ENCODE peak calls at places on chromosomes 6 and 20, in ten cellular contexts. One of them, this sample, is unnamed.
A peak's percentile ranks its signal among the peaks of the same experiment; 100 is the strongest.

GRCh38 chr6:29142349-29142748 is 28.4 kb upstream of the OR2J2 start:
- DNase-seq in A549: no peak
- DNase-seq in hepatocyte: no peak
- DNase-seq in chondrocyte: no peak
- DNase-seq in effector memory CD4-positive, alpha-beta T cell: no peak
- DNase-seq in neuronal stem cell: no peak
- DNase-seq in T-helper 9 cell: no peak
- DNase-seq in Karpas-422: no peak
- DNase-seq in stimulated activated CD4-positive, alpha-beta T cell treated with anti-CD3 and anti-CD28 coated beads, Interleukin-1b, Interleukin-23, amount 100 ng/mL, for 1 hour: no peak
- DNase-seq in caudate nucleus: no peak
- DNase-seq in this sample: no peak

GRCh38 chr6:162184465-162184864 is 543.1 kb downstream of the PRKN start:
- DNase-seq in hepatocyte: no peak
- DNase-seq in caudate nucleus: no peak
- DNase-seq in chondrocyte: no peak
- DNase-seq in Karpas-422: no peak
- DNase-seq in neuronal stem cell: no peak
- DNase-seq in T-helper 9 cell: no peak
- DNase-seq in stimulated activated CD4-positive, alpha-beta T cell treated with anti-CD3 and anti-CD28 coated beads, Interleukin-1b, Interleukin-23, amount 100 ng/mL, for 1 hour: no peak
- DNase-seq in effector memory CD4-positive, alpha-beta T cell: no peak
- DNase-seq in A549: no peak
- DNase-seq in this sample: no peak

GRCh38 chr6:156828280-156828703 is 51.1 kb downstream of the ARID1B start:
- DNase-seq in neuronal stem cell: no peak
- DNase-seq in effector memory CD4-positive, alpha-beta T cell: no peak
- DNase-seq in chondrocyte: no peak
- DNase-seq in stimulated activated CD4-positive, alpha-beta T cell treated with anti-CD3 and anti-CD28 coated beads, Interleukin-1b, Interleukin-23, amount 100 ng/mL, for 1 hour: no peak
- DNase-seq in Karpas-422: no peak
- DNase-seq in caudate nucleus: no peak
- DNase-seq in A549: peak; percentile 62
- DNase-seq in hepatocyte: peak; percentile 30
- DNase-seq in T-helper 9 cell: no peak
- DNase-seq in this sample: no peak

GRCh38 chr20:12049125-12049524 is 131.4 kb downstream of the BTBD3 start:
- DNase-seq in stimulated activated CD4-positive, alpha-beta T cell treated with anti-CD3 and anti-CD28 coated beads, Interleukin-1b, Interleukin-23, amount 100 ng/mL, for 1 hour: no peak
- DNase-seq in hepatocyte: no peak
- DNase-seq in neuronal stem cell: no peak
- DNase-seq in T-helper 9 cell: no peak
- DNase-seq in caudate nucleus: no peak
- DNase-seq in chondrocyte: no peak
- DNase-seq in Karpas-422: no peak
- DNase-seq in effector memory CD4-positive, alpha-beta T cell: no peak
- DNase-seq in A549: no peak
- DNase-seq in this sample: no peak

GRCh38 chr20:62039738-62040137 is 25.9 kb downstream of the TAF4 start:
- DNase-seq in Karpas-422: peak; percentile 93
- DNase-seq in stimulated activated CD4-positive, alpha-beta T cell treated with anti-CD3 and anti-CD28 coated beads, Interleukin-1b, Interleukin-23, amount 100 ng/mL, for 1 hour: no peak
- DNase-seq in effector memory CD4-positive, alpha-beta T cell: no peak
- DNase-seq in A549: no peak
- DNase-seq in chondrocyte: no peak
- DNase-seq in caudate nucleus: no peak
- DNase-seq in T-helper 9 cell: no peak
- DNase-seq in neuronal stem cell: no peak
- DNase-seq in hepatocyte: no peak
- DNase-seq in this sample: no peak

GRCh38 chr20:57770852-57771746 is 61.3 kb upstream of the PMEPA1 start:
- DNase-seq in T-helper 9 cell: no peak
- DNase-seq in hepatocyte: no peak
- DNase-seq in A549: no peak
- DNase-seq in Karpas-422: no peak
- DNase-seq in effector memory CD4-positive, alpha-beta T cell: no peak
- DNase-seq in neuronal stem cell: no peak
- DNase-seq in caudate nucleus: no peak
- DNase-seq in stimulated activated CD4-positive, alpha-beta T cell treated with anti-CD3 and anti-CD28 coated beads, Interleukin-1b, Interleukin-23, amount 100 ng/mL, for 1 hour: no peak
- DNase-seq in chondrocyte: peak; percentile 83
- DNase-seq in this sample: no peak

GRCh38 chr6:142885182-142885867 is 59.7 kb downstream of the HIVEP2 start:
- DNase-seq in caudate nucleus: no peak
- DNase-seq in T-helper 9 cell: peak; percentile 38
- DNase-seq in effector memory CD4-positive, alpha-beta T cell: peak; percentile 59
- DNase-seq in stimulated activated CD4-positive, alpha-beta T cell treated with anti-CD3 and anti-CD28 coated beads, Interleukin-1b, Interleukin-23, amount 100 ng/mL, for 1 hour: peak; percentile 28
- DNase-seq in A549: peak; percentile 95
- DNase-seq in Karpas-422: no peak
- DNase-seq in hepatocyte: peak; percentile 85
- DNase-seq in chondrocyte: no peak
- DNase-seq in neuronal stem cell: peak; percentile 45
- DNase-seq in this sample: peak; percentile 36

GRCh38 chr6:90197854-90198496 is 98.7 kb downstream of the BACH2 start:
- DNase-seq in neuronal stem cell: no peak
- DNase-seq in effector memory CD4-positive, alpha-beta T cell: no peak
- DNase-seq in hepatocyte: peak; percentile 39
- DNase-seq in caudate nucleus: no peak
- DNase-seq in Karpas-422: peak; percentile 61
- DNase-seq in T-helper 9 cell: no peak
- DNase-seq in chondrocyte: no peak
- DNase-seq in A549: peak; percentile 36
- DNase-seq in stimulated activated CD4-positive, alpha-beta T cell treated with anti-CD3 and anti-CD28 coated beads, Interleukin-1b, Interleukin-23, amount 100 ng/mL, for 1 hour: no peak
- DNase-seq in this sample: no peak

GRCh38 chr6:47483516-47483852 is 5.9 kb downstream of the CD2AP start:
- DNase-seq in neuronal stem cell: no peak
- DNase-seq in A549: no peak
- DNase-seq in T-helper 9 cell: no peak
- DNase-seq in hepatocyte: no peak
- DNase-seq in Karpas-422: no peak
- DNase-seq in effector memory CD4-positive, alpha-beta T cell: no peak
- DNase-seq in chondrocyte: no peak
- DNase-seq in stimulated activated CD4-positive, alpha-beta T cell treated with anti-CD3 and anti-CD28 coated beads, Interleukin-1b, Interleukin-23, amount 100 ng/mL, for 1 hour: no peak
- DNase-seq in caudate nucleus: no peak
- DNase-seq in this sample: no peak

GRCh38 chr6:170493354-170493753 is 59.8 kb downstream of the PSMB1 start:
- DNase-seq in A549: no peak
- DNase-seq in chondrocyte: no peak
- DNase-seq in T-helper 9 cell: no peak
- DNase-seq in effector memory CD4-positive, alpha-beta T cell: no peak
- DNase-seq in caudate nucleus: no peak
- DNase-seq in stimulated activated CD4-positive, alpha-beta T cell treated with anti-CD3 and anti-CD28 coated beads, Interleukin-1b, Interleukin-23, amount 100 ng/mL, for 1 hour: no peak
- DNase-seq in Karpas-422: peak; percentile 19
- DNase-seq in neuronal stem cell: no peak
- DNase-seq in hepatocyte: no peak
- DNase-seq in this sample: no peak

GRCh38 chr6:147268254-147268653 is 64.0 kb downstream of the STXBP5 start:
- DNase-seq in stimulated activated CD4-positive, alpha-beta T cell treated with anti-CD3 and anti-CD28 coated beads, Interleukin-1b, Interleukin-23, amount 100 ng/mL, for 1 hour: no peak
- DNase-seq in effector memory CD4-positive, alpha-beta T cell: no peak
- DNase-seq in neuronal stem cell: no peak
- DNase-seq in T-helper 9 cell: no peak
- DNase-seq in hepatocyte: no peak
- DNase-seq in caudate nucleus: no peak
- DNase-seq in A549: no peak
- DNase-seq in Karpas-422: no peak
- DNase-seq in chondrocyte: no peak
- DNase-seq in this sample: no peak

GRCh38 chr20:52410182-52410647 is 218.6 kb upstream of the ZFP64 start:
- DNase-seq in stimulated activated CD4-positive, alpha-beta T cell treated with anti-CD3 and anti-CD28 coated beads, Interleukin-1b, Interleukin-23, amount 100 ng/mL, for 1 hour: no peak
- DNase-seq in Karpas-422: no peak
- DNase-seq in T-helper 9 cell: peak; percentile 36
- DNase-seq in caudate nucleus: no peak
- DNase-seq in chondrocyte: no peak
- DNase-seq in hepatocyte: peak; percentile 58
- DNase-seq in neuronal stem cell: no peak
- DNase-seq in A549: no peak
- DNase-seq in effector memory CD4-positive, alpha-beta T cell: peak; percentile 9
- DNase-seq in this sample: no peak

GRCh38 chr6:26537160-26537845 is 863 bp upstream of the HMGN4 start:
- DNase-seq in neuronal stem cell: peak; percentile 85
- DNase-seq in caudate nucleus: peak; percentile 69
- DNase-seq in hepatocyte: peak; percentile 95
- DNase-seq in A549: peak; percentile 97
- DNase-seq in T-helper 9 cell: peak; percentile 79
- DNase-seq in effector memory CD4-positive, alpha-beta T cell: peak; percentile 87
- DNase-seq in stimulated activated CD4-positive, alpha-beta T cell treated with anti-CD3 and anti-CD28 coated beads, Interleukin-1b, Interleukin-23, amount 100 ng/mL, for 1 hour: peak; percentile 78
- DNase-seq in Karpas-422: peak; percentile 98
- DNase-seq in chondrocyte: peak; percentile 96
- DNase-seq in this sample: no peak

GRCh38 chr6:47631248-47632196 is 66.9 kb upstream of the ADGRF4 start:
- DNase-seq in neuronal stem cell: peak; percentile 45
- DNase-seq in chondrocyte: no peak
- DNase-seq in T-helper 9 cell: no peak
- DNase-seq in effector memory CD4-positive, alpha-beta T cell: no peak
- DNase-seq in caudate nucleus: no peak
- DNase-seq in A549: peak; percentile 50
- DNase-seq in hepatocyte: peak; percentile 55
- DNase-seq in Karpas-422: peak; percentile 87
- DNase-seq in stimulated activated CD4-positive, alpha-beta T cell treated with anti-CD3 and anti-CD28 coated beads, Interleukin-1b, Interleukin-23, amount 100 ng/mL, for 1 hour: no peak
- DNase-seq in this sample: no peak

GRCh38 chr6:17612048-17612447 is 11.9 kb downstream of the FAM8A1 start:
- DNase-seq in stimulated activated CD4-positive, alpha-beta T cell treated with anti-CD3 and anti-CD28 coated beads, Interleukin-1b, Interleukin-23, amount 100 ng/mL, for 1 hour: no peak
- DNase-seq in hepatocyte: no peak
- DNase-seq in T-helper 9 cell: no peak
- DNase-seq in neuronal stem cell: no peak
- DNase-seq in effector memory CD4-positive, alpha-beta T cell: no peak
- DNase-seq in Karpas-422: no peak
- DNase-seq in chondrocyte: no peak
- DNase-seq in caudate nucleus: no peak
- DNase-seq in A549: no peak
- DNase-seq in this sample: no peak

This sample was measured in HuH-7.